ENCODE peak calls at places on chromosomes 13 and 19, in ten cellular contexts. I is DND-41, X is mesenchymal stem cell, Y is HCT116, L is upper lobe of right lung, N is BJ, V is tibial nerve, Q is neuronal stem cell, M is fibroblast of lung, A is colonic mucosa. B is an unnamed sample.

GRCh38 chr19:49362926-49363264 is 679 bp upstream of the TEAD2 start:
- DNase-seq in I (no peak), X (no peak), Y (no peak), L (peak; percentile 71), N (no peak), V (no peak), Q (peak; percentile 45), M (no peak), A (peak; percentile 56), B (peak; percentile 63)

GRCh38 chr13:44904982-44905381 is 84.3 kb downstream of the NUFIP1 start:
- DNase-seq in I (no peak), X (peak; percentile 99), Y (no peak), L (no peak), N (peak; percentile 96), V (peak; percentile 47), Q (no peak), M (peak; percentile 96), A (peak; percentile 39), B (peak; percentile 85)

GRCh38 chr13:32904271-32904670 is 112.0 kb upstream of the KL start:
- DNase-seq in I (no peak), X (no peak), Y (no peak), L (no peak), N (no peak), V (no peak), Q (no peak), M (no peak), A (no peak), B (no peak)

GRCh38 chr19:17109962-17110598 is 34.5 kb downstream of the MYO9B start:
- DNase-seq in I (no peak), X (no peak), Y (no peak), L (peak; percentile 90), N (no peak), V (peak; percentile 42), Q (no peak), M (no peak), A (peak; percentile 53), B (no peak)

GRCh38 chr13:102651892-102652291 is 43.0 kb downstream of the METTL21C start:
- DNase-seq in I (no peak), X (peak; percentile 88), Y (no peak), L (no peak), N (no peak), V (no peak), Q (no peak), M (peak; percentile 71), A (no peak), B (no peak)

GRCh38 chr19:12867120-12868099 is 13.8 kb downstream of the DNASE2 start:
- DNase-seq in I (peak; percentile 78), X (peak; percentile 75), Y (no peak), L (peak; percentile 84), N (no peak), V (no peak), Q (peak; percentile 90), M (peak; percentile 52), A (peak; percentile 71), B (no peak)

GRCh38 chr13:93249259-93249917 is 22.8 kb downstream of the GPC6 start:
- DNase-seq in I (no peak), X (peak; percentile 91), Y (no peak), L (no peak), N (no peak), V (no peak), Q (no peak), M (peak; percentile 91), A (no peak), B (no peak)

GRCh38 chr19:13077233-13077632 is 25.4 kb downstream of the LYL1 start:
- DNase-seq in I (no peak), X (no peak), Y (no peak), L (no peak), N (no peak), V (no peak), Q (no peak), M (peak; percentile 39), A (no peak), B (no peak)

GRCh38 chr13:34578471-34578870 is 363.6 kb upstream of the NBEA start:
- DNase-seq in I (no peak), X (no peak), Y (no peak), L (no peak), N (no peak), V (no peak), Q (no peak), M (no peak), A (no peak), B (no peak)

GRCh38 chr19:38317104-38317612 is 1.4 kb upstream of the YIF1B start:
- DNase-seq in I (no peak), X (no peak), Y (no peak), L (no peak), N (no peak), V (no peak), Q (no peak), M (no peak), A (no peak), B (no peak)

GRCh38 chr19:18420931-18421330 is 1.7 kb downstream of the SSBP4 start:
- DNase-seq in I (no peak), X (no peak), Y (no peak), L (no peak), N (no peak), V (no peak), Q (no peak), M (no peak), A (no peak), B (no peak)

GRCh38 chr19:57212109-57212508 is 18.7 kb upstream of the AURKC start:
- DNase-seq in I (no peak), X (peak; percentile 2), Y (no peak), L (no peak), N (no peak), V (no peak), Q (no peak), M (no peak), A (no peak), B (no peak)

GRCh38 chr13:20057214-20057613 is 98.7 kb downstream of the ZMYM2 start:
- DNase-seq in I (no peak), X (no peak), Y (no peak), L (no peak), N (no peak), V (no peak), Q (no peak), M (no peak), A (no peak), B (peak; percentile 44)

GRCh38 chr13:50457430-50458393 is 385.8 kb downstream of the DLEU7 start:
- DNase-seq in I (no peak), X (no peak), Y (no peak), L (no peak), N (no peak), V (no peak), Q (no peak), M (no peak), A (no peak), B (no peak)

GRCh38 chr19:35657904-35658700 is 8.2 kb upstream of the UPK1A start:
- DNase-seq in I (no peak), X (no peak), Y (no peak), L (no peak), N (no peak), V (no peak), Q (no peak), M (no peak), A (no peak), B (no peak)

GRCh38 chr13:101730420-101731000 is 278.0 kb downstream of the ITGBL1 start:
- DNase-seq in I (no peak), X (no peak), Y (no peak), L (no peak), N (no peak), V (no peak), Q (no peak), M (no peak), A (no peak), B (no peak)

GRCh38 chr13:61901946-61902541 is 486.4 kb upstream of the PCDH20 start:
- DNase-seq in I (no peak), X (no peak), Y (no peak), L (no peak), N (no peak), V (no peak), Q (no peak), M (no peak), A (no peak), B (no peak)

GRCh38 chr13:69524459-69525155 is 583.0 kb upstream of the ATXN8OS start:
- DNase-seq in I (no peak), X (peak; percentile 9), Y (no peak), L (no peak), N (no peak), V (no peak), Q (no peak), M (peak; percentile 9), A (no peak), B (no peak)

GRCh38 chr19:35248310-35249145 is at the start of gene LSR:
- DNase-seq in I (no peak), X (no peak), Y (peak; percentile 94), L (peak; percentile 94), N (no peak), V (no peak), Q (peak; percentile 88), M (no peak), A (peak; percentile 92), B (peak; percentile 83)

GRCh38 chr13:111346281-111346680 is 25.8 kb downstream of the TEX29 start:
- DNase-seq in I (no peak), X (no peak), Y (no peak), L (no peak), N (no peak), V (no peak), Q (no peak), M (no peak), A (no peak), B (no peak)

GRCh38 chr19:38209671-38210457 is 14.2 kb downstream of the DPF1 start:
- DNase-seq in I (no peak), X (peak; percentile 38), Y (no peak), L (peak; percentile 81), N (no peak), V (peak; percentile 66), Q (peak; percentile 53), M (peak; percentile 76), A (peak; percentile 56), B (peak; percentile 88)

GRCh38 chr19:46955813-46956371 is 63.7 kb upstream of the NPAS1 start:
- DNase-seq in I (peak; percentile 14), X (no peak), Y (no peak), L (no peak), N (no peak), V (no peak), Q (no peak), M (no peak), A (no peak), B (peak; percentile 30)
- H3K4me3 ChIP-seq in I (peak overlapping the region; percentile 77), X (no peak overlapping the region), Y (no peak overlapping the region), L (no peak overlapping the region), N (no peak overlapping the region), V (no peak overlapping the region), Q (no peak overlapping the region), M (no peak overlapping the region), A (no peak overlapping the region), B (no peak overlapping the region)

GRCh38 chr19:5489511-5489910 is 34.3 kb downstream of the ZNRF4 start:
- DNase-seq in I (no peak), X (no peak), Y (no peak), L (no peak), N (no peak), V (no peak), Q (no peak), M (no peak), A (no peak), B (no peak)
- H3K27me3 ChIP-seq in I (peaks cover 12% of the 10 kb centered on the region), X (peaks cover 68% of the 10 kb centered on the region), Y (no peaks in the 10 kb centered on the region), L (peaks cover 55% of the 10 kb centered on the region), N (peaks cover 18% of the 10 kb centered on the region), V (peaks cover 52% of the 10 kb centered on the region), Q (no peaks in the 10 kb centered on the region), M (peaks cover 13% of the 10 kb centered on the region), A (peaks cover 5% of the 10 kb centered on the region), B (no peaks in the 10 kb centered on the region)

GRCh38 chr13:112980441-112980840 is 11.4 kb downstream of the MCF2L start:
- DNase-seq in I (no peak), X (no peak), Y (no peak), L (no peak), N (no peak), V (no peak), Q (no peak), M (no peak), A (no peak), B (no peak)
- H3K4me3 ChIP-seq in I (no peak overlapping the region), X (no peak overlapping the region), Y (no peak overlapping the region), L (peak overlapping the region; percentile 45), N (no peak overlapping the region), V (peak overlapping the region; percentile 45), Q (no peak overlapping the region), M (no peak overlapping the region), A (no peak overlapping the region), B (no peak overlapping the region)

GRCh38 chr13:52736891-52737290 is 2.7 kb downstream of the CNMD start:
- DNase-seq in I (no peak), X (no peak), Y (no peak), L (no peak), N (no peak), V (no peak), Q (no peak), M (no peak), A (no peak), B (no peak)
- H3K27me3 ChIP-seq in I (no peaks in the 10 kb centered on the region), X (peaks cover 63% of the 10 kb centered on the region), Y (no peaks in the 10 kb centered on the region), L (peaks cover 43% of the 10 kb centered on the region), N (peaks cover 22% of the 10 kb centered on the region), V (peaks cover 16% of the 10 kb centered on the region), Q (no peaks in the 10 kb centered on the region), M (peaks cover 15% of the 10 kb centered on the region), A (peaks cover 24% of the 10 kb centered on the region), B (no peaks in the 10 kb centered on the region)

B was measured in aorta.